ENCODE peak calls at places on chromosomes 5 and 9, in four cellular contexts. One of them, this sample, is unnamed.

GRCh38 chr9:19411316-19411715 is 2.5 kb downstream of the ACER2 start:
- DNase-seq in tibial nerve: no peak
- DNase-seq in caudate nucleus: no peak
- DNase-seq in HepG2: no peak
- DNase-seq in this sample: no peak

GRCh38 chr9:125142560-125143376 is 560 bp downstream of the SCAI start:
- DNase-seq in HepG2: no peak
- DNase-seq in caudate nucleus: no peak
- DNase-seq in tibial nerve: no peak
- DNase-seq in this sample: no peak

GRCh38 chr9:18438300-18438925 is 35.5 kb upstream of the ADAMTSL1 start:
- DNase-seq in HepG2: no peak
- DNase-seq in caudate nucleus: no peak
- DNase-seq in tibial nerve: no peak
- DNase-seq in this sample: no peak

GRCh38 chr9:126839301-126839700 is 21.1 kb upstream of the ZBTB34 start:
- DNase-seq in HepG2: no peak
- DNase-seq in tibial nerve: no peak
- DNase-seq in caudate nucleus: no peak
- DNase-seq in this sample: no peak

GRCh38 chr9:13088734-13089427 is 190.6 kb downstream of the MPDZ start:
- DNase-seq in HepG2: peak
- DNase-seq in caudate nucleus: no peak
- DNase-seq in tibial nerve: no peak
- DNase-seq in this sample: no peak

GRCh38 chr5:43602456-43602817 is 543 bp upstream of the NNT start:
- DNase-seq in HepG2: peak
- DNase-seq in caudate nucleus: no peak
- DNase-seq in tibial nerve: no peak
- DNase-seq in this sample: peak

GRCh38 chr9:89939893-89940292 is 335.1 kb downstream of the GADD45G start:
- DNase-seq in caudate nucleus: no peak
- DNase-seq in tibial nerve: no peak
- DNase-seq in HepG2: no peak
- DNase-seq in this sample: no peak

GRCh38 chr9:130996205-130996604 is 12.8 kb upstream of the LAMC3 start:
- DNase-seq in HepG2: no peak
- DNase-seq in caudate nucleus: no peak
- DNase-seq in tibial nerve: no peak
- DNase-seq in this sample: no peak

GRCh38 chr5:57524661-57525060 is 42.0 kb upstream of the ACTBL2 start:
- DNase-seq in tibial nerve: no peak
- DNase-seq in caudate nucleus: no peak
- DNase-seq in HepG2: no peak
- DNase-seq in this sample: no peak

GRCh38 chr5:3595102-3595961 is at the start of gene IRX1:
- DNase-seq in HepG2: no peak
- DNase-seq in tibial nerve: no peak
- DNase-seq in caudate nucleus: no peak
- DNase-seq in this sample: no peak

GRCh38 chr9:136437839-136438547 is 1.7 kb downstream of the INPP5E start:
- DNase-seq in tibial nerve: no peak
- DNase-seq in HepG2: no peak
- DNase-seq in caudate nucleus: no peak
- DNase-seq in this sample: no peak

GRCh38 chr9:121353246-121353975 is 16.6 kb downstream of the STOM start:
- DNase-seq in caudate nucleus: no peak
- DNase-seq in HepG2: no peak
- DNase-seq in tibial nerve: no peak
- DNase-seq in this sample: no peak

GRCh38 chr5:83375049-83375710 is 96.4 kb upstream of the VCAN start:
- DNase-seq in HepG2: no peak
- DNase-seq in tibial nerve: no peak
- DNase-seq in caudate nucleus: no peak
- DNase-seq in this sample: no peak

GRCh38 chr5:88833371-88834107 is 49.4 kb downstream of the MEF2C start:
- DNase-seq in tibial nerve: no peak
- DNase-seq in caudate nucleus: no peak
- DNase-seq in HepG2: no peak
- DNase-seq in this sample: peak

GRCh38 chr5:14628346-14628745 is 36.2 kb upstream of the OTULIN start:
- DNase-seq in HepG2: peak
- DNase-seq in tibial nerve: no peak
- DNase-seq in caudate nucleus: no peak
- DNase-seq in this sample: no peak

GRCh38 chr9:132245465-132245864 is 83.6 kb downstream of the NTNG2 start:
- DNase-seq in caudate nucleus: no peak
- DNase-seq in tibial nerve: no peak
- DNase-seq in HepG2: no peak
- DNase-seq in this sample: no peak

GRCh38 chr5:59755476-59755875 is 138.1 kb downstream of the PDE4D start:
- DNase-seq in HepG2: no peak
- DNase-seq in caudate nucleus: no peak
- DNase-seq in tibial nerve: no peak
- DNase-seq in this sample: no peak

GRCh38 chr9:129487658-129488483 is 133.0 kb downstream of the C9orf50 start:
- DNase-seq in caudate nucleus: no peak
- DNase-seq in tibial nerve: peak
- DNase-seq in HepG2: no peak
- DNase-seq in this sample: no peak

This sample was measured in gastrocnemius medialis.